ENCODE peak calls at places on chromosomes 11 and 22, in four cellular contexts. Z is mesenchymal stem cell, X is cardiac muscle cell, V is GM23248. N is an unnamed sample.

GRCh38 chr22:47203554-47203991 is 441.1 kb downstream of the TBC1D22A start:
- DNase-seq in Z (no peak), X (no peak), V (no peak), N (no peak)

GRCh38 chr11:111910637-111911562 is 670 bp downstream of the CRYAB start:
- DNase-seq in Z (no peak), X (no peak), V (peak; percentile 77), N (no peak)

GRCh38 chr11:83249972-83250593 is 36.1 kb downstream of the CCDC90B start:
- DNase-seq in Z (peak; percentile 59), X (peak; percentile 69), V (peak; percentile 69), N (peak; percentile 68)

GRCh38 chr22:49574861-49575702 is 252.6 kb downstream of the BRD1 start:
- DNase-seq in Z (no peak), X (no peak), V (no peak), N (no peak)

GRCh38 chr11:123587044-123587443 is 67.4 kb downstream of the SCN3B start:
- DNase-seq in Z (no peak), X (no peak), V (peak; percentile 50), N (no peak)

GRCh38 chr11:4181780-4182721 is 87.5 kb downstream of the RRM1 start:
- DNase-seq in Z (peak; percentile 56), X (peak; percentile 64), V (peak; percentile 80), N (peak; percentile 25)

GRCh38 chr22:38645430-38645829 is 10.8 kb downstream of the FAM227A start:
- DNase-seq in Z (no peak), X (no peak), V (no peak), N (no peak)

GRCh38 chr11:130710442-130711101 is 205.7 kb downstream of the SNX19 start:
- DNase-seq in Z (peak; percentile 95), X (no peak), V (no peak), N (no peak)

GRCh38 chr11:134913999-134914590 is 502.1 kb upstream of the B3GAT1 start:
- DNase-seq in Z (no peak), X (no peak), V (no peak), N (no peak)

GRCh38 chr11:1222491-1223345 is at the start of gene MUC5B:
- DNase-seq in Z (no peak), X (peak; percentile 12), V (no peak), N (no peak)

GRCh38 chr11:111462329-111462728 is 49.9 kb downstream of the BTG4 start:
- DNase-seq in Z (no peak), X (no peak), V (no peak), N (no peak)

GRCh38 chr22:32202161-32202538 is 2.7 kb downstream of the RFPL2 start:
- DNase-seq in Z (no peak), X (no peak), V (no peak), N (no peak)

GRCh38 chr11:117851852-117852251 is 24.6 kb downstream of the FXYD6 start:
- DNase-seq in Z (no peak), X (peak; percentile 50), V (no peak), N (no peak)

GRCh38 chr11:125320347-125321122 is 156.0 kb downstream of the PKNOX2 start:
- DNase-seq in Z (no peak), X (no peak), V (no peak), N (no peak)

GRCh38 chr11:13298765-13299164 is 21.2 kb downstream of the BMAL1 start:
- DNase-seq in Z (no peak), X (no peak), V (no peak), N (no peak)

GRCh38 chr22:35894937-35895708 is 133.5 kb downstream of the RBFOX2 start:
- DNase-seq in Z (peak; percentile 85), X (peak; percentile 88), V (peak; percentile 84), N (peak; percentile 72)

GRCh38 chr22:35893698-35894097 is 134.9 kb downstream of the RBFOX2 start:
- DNase-seq in Z (peak; percentile 50), X (peak; percentile 66), V (no peak), N (no peak)

GRCh38 chr22:35894464-35894878 is 134.2 kb downstream of the RBFOX2 start:
- DNase-seq in Z (no peak), X (no peak), V (no peak), N (no peak)

GRCh38 chr22:35891442-35891841 is 137.2 kb downstream of the RBFOX2 start:
- DNase-seq in Z (no peak), X (no peak), V (no peak), N (no peak)

GRCh38 chr22:35892192-35892591 is 136.4 kb downstream of the RBFOX2 start:
- DNase-seq in Z (peak; percentile 59), X (peak; percentile 81), V (peak; percentile 90), N (peak; percentile 83)
- H3K4me1 ChIP-seq in Z (peaks cover 12% of the 10 kb centered on the region), X (peaks cover 60% of the 10 kb centered on the region), V (peaks cover 40% of the 10 kb centered on the region), N (peaks cover 50% of the 10 kb centered on the region)

DNA sequence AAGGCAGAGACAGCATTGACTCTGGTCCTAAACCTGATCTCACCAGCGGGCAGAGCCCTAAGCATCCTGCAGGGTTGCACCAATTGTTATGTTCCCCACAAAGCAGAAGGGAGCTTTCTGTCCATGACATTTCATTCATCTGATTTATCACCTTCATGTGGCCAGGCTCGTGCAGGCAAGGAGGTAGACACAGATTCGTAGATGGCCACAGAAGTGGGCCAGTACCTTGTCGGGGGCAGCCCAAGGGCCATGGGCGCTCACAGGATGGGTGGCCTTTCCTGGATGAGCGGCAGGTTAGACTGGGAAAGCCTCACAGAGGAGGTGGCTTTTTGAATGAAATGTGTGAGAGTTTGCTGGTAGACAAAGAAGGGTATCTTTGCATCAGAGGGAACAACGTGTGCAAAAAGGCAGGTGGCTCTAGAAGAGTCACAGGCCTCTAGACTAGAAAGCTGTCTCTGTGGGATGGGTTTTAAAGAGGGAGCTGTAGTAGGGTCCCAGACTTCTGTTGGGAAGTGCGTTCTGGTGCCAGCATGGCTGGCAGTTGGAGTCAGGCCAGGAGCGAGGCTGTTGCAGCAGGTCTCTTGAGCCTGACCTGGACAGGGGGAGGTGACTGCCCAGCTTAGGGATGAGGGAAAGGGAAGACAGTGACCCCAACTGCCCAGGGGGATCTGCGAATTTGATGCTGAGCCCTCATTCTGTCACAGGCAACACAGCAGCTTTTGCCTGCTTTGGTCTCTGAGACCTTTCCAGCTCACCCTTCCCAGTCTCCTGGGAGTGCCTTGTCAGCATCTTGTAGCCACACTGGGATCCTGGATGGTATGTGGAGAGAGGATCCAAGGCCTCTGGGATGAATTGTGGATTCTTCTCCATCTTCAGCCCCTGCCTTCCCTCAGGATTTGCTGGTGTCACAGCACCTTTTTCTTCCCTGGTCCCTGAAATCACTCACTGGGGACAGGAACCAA is 3.2 kb downstream of the TSKU start:
- DNase-seq in Z (no peak), X (no peak), V (no peak), N (no peak)
- H3K4me1 ChIP-seq in Z (peaks cover 44% of the 10 kb centered on the region), X (peaks cover 12% of the 10 kb centered on the region), V (peaks cover 28% of the 10 kb centered on the region), N (peaks cover 27% of the 10 kb centered on the region)

GRCh38 chr11:10605941-10606381 is 37.5 kb upstream of the LYVE1 start:
- DNase-seq in Z (peak; percentile 82), X (peak; percentile 87), V (peak; percentile 89), N (peak; percentile 82)
- H3K4me1 ChIP-seq in Z (peaks cover 16% of the 10 kb centered on the region), X (peaks cover 3% of the 10 kb centered on the region), V (peaks cover 29% of the 10 kb centered on the region), N (peaks cover 25% of the 10 kb centered on the region)

DNA sequence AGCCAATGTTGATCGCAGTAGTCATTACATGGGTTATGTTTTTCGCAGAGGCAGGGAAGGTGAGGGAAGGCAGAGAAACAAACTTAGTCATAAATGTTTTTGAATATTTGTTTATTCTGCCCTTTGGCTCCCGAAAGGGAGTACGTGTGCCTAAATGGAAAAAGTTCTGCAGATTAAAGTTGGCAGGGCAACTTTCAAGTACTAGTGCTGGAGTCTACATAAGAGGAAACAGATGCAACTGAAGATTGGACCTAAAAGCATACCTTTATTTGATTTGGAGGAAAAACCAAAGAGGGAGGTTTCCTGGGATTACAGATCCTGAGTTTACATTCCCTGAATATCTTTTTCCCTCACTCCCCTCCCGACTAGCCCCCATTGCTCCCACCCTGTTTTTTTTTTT is 5.7 kb downstream of the HSD17B12 start:
- DNase-seq in Z (no peak), X (peak; percentile 24), V (no peak), N (no peak)
- H3K4me1 ChIP-seq in Z (peaks cover 5% of the 10 kb centered on the region), X (peaks cover 40% of the 10 kb centered on the region), V (peaks cover 14% of the 10 kb centered on the region), N (peaks cover 46% of the 10 kb centered on the region)

N was measured in A673.